ENCODE peak calls at places on chromosomes 4 and X, in eight cellular contexts. X is substantia nigra; S is mesenteric fat pad; A is NCI-H526; M is NCI-H774; E is OCI-M1; W is adipocyte; P is stimulated activated CD4-positive, alpha-beta T cell treated with anti-CD3 and anti-CD28 coated beads, Interleukin-2, amount 100 ng/mL, for 48 hours. O is an unnamed sample.

GRCh38 chr4:2255501-2256155 is 6.3 kb downstream of the MXD4 start:
- DNase-seq in X (no peak), S (no peak), A (no peak), M (no peak), E (no peak), W (no peak), P (no peak), O (peak)

GRCh38 chr4:170386974-170387373 is 297.2 kb upstream of the AADAT start:
- DNase-seq in X (no peak), S (no peak), A (no peak), M (no peak), E (no peak), W (peak), P (no peak), O (no peak)

GRCh38 chrX:107673401-107673800 is 45.1 kb downstream of the PRPS1 start:
- DNase-seq in X (no peak), S (no peak), A (no peak), M (no peak), E (peak), W (no peak), P (no peak), O (no peak)

GRCh38 chrX:69505772-69506616 is 1.9 kb downstream of the NALF2 start:
- DNase-seq in X (no peak), S (no peak), A (peak), M (no peak), E (no peak), W (no peak), P (no peak), O (no peak)

GRCh38 chrX:12118134-12118533 is 20.1 kb upstream of the FRMPD4 start:
- DNase-seq in X (no peak), S (no peak), A (no peak), M (no peak), E (no peak), W (no peak), P (no peak), O (no peak)

GRCh38 chr4:57401586-57401985 is 291.4 kb upstream of the IGFBP7 start:
- DNase-seq in X (no peak), S (no peak), A (no peak), M (no peak), E (no peak), W (no peak), P (no peak), O (no peak)

GRCh38 chrX:22081475-22082092 is 49.5 kb downstream of the PHEX start:
- DNase-seq in X (no peak), S (no peak), A (peak), M (no peak), E (peak), W (peak), P (peak), O (peak)

GRCh38 chr4:7019367-7019766 is 23.8 kb upstream of the TADA2B start:
- DNase-seq in X (no peak), S (no peak), A (no peak), M (no peak), E (no peak), W (no peak), P (no peak), O (no peak)

GRCh38 chr4:186557486-186557885 is 2.1 kb upstream of the MTNR1A start:
- DNase-seq in X (no peak), S (no peak), A (no peak), M (no peak), E (no peak), W (peak), P (no peak), O (no peak)

GRCh38 chrX:138858438-138858837 is 146.9 kb upstream of the FGF13 start:
- DNase-seq in X (no peak), S (no peak), A (no peak), M (no peak), E (peak), W (no peak), P (no peak), O (no peak)

GRCh38 chr4:96472103-96472867 is 632.4 kb downstream of the PDHA2 start:
- DNase-seq in X (no peak), S (no peak), A (no peak), M (no peak), E (peak), W (no peak), P (no peak), O (no peak)

GRCh38 chr4:114108869-114109268 is 129.4 kb upstream of the ARSJ start:
- DNase-seq in X (no peak), S (no peak), A (no peak), M (no peak), E (no peak), W (no peak), P (no peak), O (no peak)

GRCh38 chr4:73080789-73081188 is 11.3 kb upstream of the COX18 start:
- DNase-seq in X (no peak), S (no peak), A (no peak), M (no peak), E (no peak), W (no peak), P (no peak), O (no peak)

GRCh38 chrX:13716905-13717304 is 17.5 kb downstream of the TRAPPC2 start:
- DNase-seq in X (no peak), S (no peak), A (no peak), M (no peak), E (no peak), W (no peak), P (no peak), O (no peak)

GRCh38 chr4:106315476-106315967 is 487 bp downstream of the TBCK start:
- DNase-seq in X (no peak), S (no peak), A (no peak), M (no peak), E (peak), W (peak), P (no peak), O (no peak)

GRCh38 chrX:68703369-68703768 is 55.9 kb downstream of the STARD8 start:
- DNase-seq in X (no peak), S (no peak), A (no peak), M (no peak), E (no peak), W (no peak), P (no peak), O (no peak)

GRCh38 chr4:48898733-48899431 is 7.7 kb downstream of the OCIAD2 start:
- DNase-seq in X (no peak), S (no peak), A (no peak), M (no peak), E (peak), W (no peak), P (no peak), O (no peak)

GRCh38 chr4:182975806-182976205 is 58.6 kb upstream of the DCTD start:
- DNase-seq in X (no peak), S (no peak), A (no peak), M (no peak), E (peak), W (peak), P (no peak), O (no peak)

GRCh38 chrX:152943826-152944225 is 46.0 kb downstream of the ZNF185 start:
- DNase-seq in X (no peak), S (no peak), A (no peak), M (no peak), E (no peak), W (no peak), P (no peak), O (no peak)

GRCh38 chr4:110904435-110905050 is 281.7 kb upstream of the PITX2 start:
- DNase-seq in X (no peak), S (no peak), A (no peak), M (no peak), E (no peak), W (peak), P (no peak), O (no peak)

GRCh38 chr4:1666391-1666790 is 17.7 kb downstream of the FAM53A start:
- DNase-seq in X (no peak), S (no peak), A (no peak), M (no peak), E (no peak), W (no peak), P (no peak), O (no peak)

GRCh38 chrX:33128048-33128805 is 83.1 kb downstream of the DMD start:
- DNase-seq in X (no peak), S (no peak), A (no peak), M (no peak), E (no peak), W (no peak), P (no peak), O (no peak)

GRCh38 chr4:76923619-76924357 is 25.8 kb upstream of the SEPTIN11 start:
- DNase-seq in X (no peak), S (no peak), A (no peak), M (no peak), E (no peak), W (no peak), P (no peak), O (no peak)

O was measured in adrenal gland.